ENCODE peak calls at places on chromosomes 16 and 17, in five cellular contexts. V is A549, Z is stomach, D is tibial nerve, R is H1. B is an unnamed sample.

GRCh38 chr17:15257316-15257925 is 7.7 kb downstream of the PMP22 start:
- DNase-seq in V (peak; percentile 74), Z (peak; percentile 76), D (peak; percentile 85), R (peak; percentile 85), B (peak; percentile 84)

GRCh38 chr16:46896314-46896968 is 12.3 kb downstream of the GPT2 start:
- DNase-seq in V (no peak), Z (no peak), D (no peak), R (no peak), B (no peak)

GRCh38 chr16:81077077-81077940 is at the start of gene C16orf46:
- DNase-seq in V (peak; percentile 97), Z (peak; percentile 99), D (peak; percentile 97), R (peak; percentile 100), B (peak; percentile 98)

GRCh38 chr17:2926019-2926650 is 129.9 kb downstream of the RAP1GAP2 start:
- DNase-seq in V (no peak), Z (no peak), D (no peak), R (no peak), B (peak; percentile 64)

GRCh38 chr17:76397184-76397583 is 12.8 kb downstream of the SPHK1 start:
- DNase-seq in V (no peak), Z (no peak), D (no peak), R (no peak), B (no peak)

GRCh38 chr17:75516619-75517276 is 420 bp downstream of the TSEN54 start:
- DNase-seq in V (peak; percentile 52), Z (no peak), D (no peak), R (peak; percentile 70), B (no peak)

GRCh38 chr17:66272699-66273390 is 29.6 kb upstream of the PRKCA start:
- DNase-seq in V (peak; percentile 77), Z (no peak), D (no peak), R (no peak), B (no peak)

GRCh38 chr17:30372755-30373154 is 6.0 kb upstream of the CPD start:
- DNase-seq in V (peak; percentile 65), Z (no peak), D (no peak), R (no peak), B (no peak)

GRCh38 chr17:67619555-67619954 is 98.2 kb upstream of the NOL11 start:
- DNase-seq in V (no peak), Z (no peak), D (no peak), R (no peak), B (no peak)

GRCh38 chr16:80948886-80949502 is 57.7 kb downstream of the CMC2 start:
- DNase-seq in V (no peak), Z (no peak), D (peak; percentile 30), R (peak; percentile 88), B (no peak)

GRCh38 chr16:47035436-47035835 is 62.0 kb upstream of the DNAJA2 start:
- DNase-seq in V (no peak), Z (no peak), D (no peak), R (no peak), B (no peak)

GRCh38 chr16:28186752-28187151 is 25.0 kb downstream of the XPO6 start:
- DNase-seq in V (no peak), Z (no peak), D (no peak), R (no peak), B (no peak)

GRCh38 chr17:36136439-36136838 is 32.8 kb downstream of the CCL4 start:
- DNase-seq in V (no peak), Z (no peak), D (no peak), R (no peak), B (no peak)

GRCh38 chr16:28157768-28158535 is 53.8 kb downstream of the XPO6 start:
- DNase-seq in V (no peak), Z (no peak), D (peak; percentile 49), R (no peak), B (no peak)

GRCh38 chr16:15775209-15775608 is 81.6 kb downstream of the MYH11 start:
- DNase-seq in V (peak; percentile 22), Z (no peak), D (no peak), R (no peak), B (no peak)

GRCh38 chr17:75523647-75524046 is 1.9 kb upstream of the LLGL2 start:
- DNase-seq in V (no peak), Z (no peak), D (no peak), R (no peak), B (no peak)

GRCh38 chr16:12206031-12206748 is 229.7 kb downstream of the SNX29 start:
- DNase-seq in V (no peak), Z (no peak), D (no peak), R (no peak), B (no peak)

GRCh38 chr16:85735225-85735722 is 15.6 kb downstream of the C16orf74 start:
- DNase-seq in V (no peak), Z (peak; percentile 40), D (no peak), R (no peak), B (no peak)

GRCh38 chr17:83103200-83103937 is 24.0 kb downstream of the METRNL start:
- DNase-seq in V (peak; percentile 65), Z (peak; percentile 83), D (peak; percentile 71), R (no peak), B (peak; percentile 87)

GRCh38 chr17:37447641-37448040 is 41.0 kb downstream of the TADA2A start:
- DNase-seq in V (peak; percentile 26), Z (no peak), D (no peak), R (no peak), B (no peak)

GRCh38 chr17:57213180-57213825 is 43.0 kb upstream of the MSI2 start:
- DNase-seq in V (no peak), Z (no peak), D (no peak), R (no peak), B (no peak)

GRCh38 chr17:59618894-59619312 is 792 bp upstream of the CLTC start:
- DNase-seq in V (peak; percentile 87), Z (no peak), D (peak; percentile 86), R (no peak), B (no peak)

GRCh38 chr16:66342294-66342900 is 24.1 kb upstream of the CDH5 start:
- DNase-seq in V (peak; percentile 68), Z (no peak), D (no peak), R (peak; percentile 86), B (no peak)

GRCh38 chr17:1179635-1180433 is at the start of gene ABR:
- DNase-seq in V (peak; percentile 54), Z (peak; percentile 51), D (no peak), R (peak; percentile 82), B (peak; percentile 93)

GRCh38 chr16:26598989-26599785 is 467.5 kb upstream of the C16orf82 start:
- DNase-seq in V (no peak), Z (no peak), D (no peak), R (no peak), B (no peak)

GRCh38 chr16:80623376-80623775 is 82.6 kb downstream of the DYNLRB2 start:
- DNase-seq in V (no peak), Z (no peak), D (no peak), R (no peak), B (no peak)

GRCh38 chr17:44988256-44988942 is 20.3 kb upstream of the C1QL1 start:
- DNase-seq in V (no peak), Z (no peak), D (no peak), R (peak; percentile 60), B (no peak)

GRCh38 chr17:74780443-74781238 is 4.5 kb upstream of the NAT9 start:
- DNase-seq in V (peak; percentile 88), Z (no peak), D (no peak), R (no peak), B (no peak)

GRCh38 chr17:18318122-18318521 is 3.0 kb downstream of the SMCR8 start:
- DNase-seq in V (no peak), Z (no peak), D (no peak), R (no peak), B (no peak)

GRCh38 chr16:70754371-70754770 is 46.6 kb downstream of the VAC14 start:
- DNase-seq in V (no peak), Z (no peak), D (no peak), R (no peak), B (peak; percentile 46)

GRCh38 chr16:61237804-61238485 is 798.3 kb downstream of the CDH8 start:
- DNase-seq in V (no peak), Z (no peak), D (no peak), R (no peak), B (no peak)

GRCh38 chr17:50420419-50421112 is 5.5 kb upstream of the ACSF2 start:
- DNase-seq in V (no peak), Z (no peak), D (no peak), R (no peak), B (no peak)

GRCh38 chr17:8831234-8831849 is 32.2 kb upstream of the MFSD6L start:
- DNase-seq in V (no peak), Z (no peak), D (no peak), R (peak; percentile 41), B (no peak)

DNA sequence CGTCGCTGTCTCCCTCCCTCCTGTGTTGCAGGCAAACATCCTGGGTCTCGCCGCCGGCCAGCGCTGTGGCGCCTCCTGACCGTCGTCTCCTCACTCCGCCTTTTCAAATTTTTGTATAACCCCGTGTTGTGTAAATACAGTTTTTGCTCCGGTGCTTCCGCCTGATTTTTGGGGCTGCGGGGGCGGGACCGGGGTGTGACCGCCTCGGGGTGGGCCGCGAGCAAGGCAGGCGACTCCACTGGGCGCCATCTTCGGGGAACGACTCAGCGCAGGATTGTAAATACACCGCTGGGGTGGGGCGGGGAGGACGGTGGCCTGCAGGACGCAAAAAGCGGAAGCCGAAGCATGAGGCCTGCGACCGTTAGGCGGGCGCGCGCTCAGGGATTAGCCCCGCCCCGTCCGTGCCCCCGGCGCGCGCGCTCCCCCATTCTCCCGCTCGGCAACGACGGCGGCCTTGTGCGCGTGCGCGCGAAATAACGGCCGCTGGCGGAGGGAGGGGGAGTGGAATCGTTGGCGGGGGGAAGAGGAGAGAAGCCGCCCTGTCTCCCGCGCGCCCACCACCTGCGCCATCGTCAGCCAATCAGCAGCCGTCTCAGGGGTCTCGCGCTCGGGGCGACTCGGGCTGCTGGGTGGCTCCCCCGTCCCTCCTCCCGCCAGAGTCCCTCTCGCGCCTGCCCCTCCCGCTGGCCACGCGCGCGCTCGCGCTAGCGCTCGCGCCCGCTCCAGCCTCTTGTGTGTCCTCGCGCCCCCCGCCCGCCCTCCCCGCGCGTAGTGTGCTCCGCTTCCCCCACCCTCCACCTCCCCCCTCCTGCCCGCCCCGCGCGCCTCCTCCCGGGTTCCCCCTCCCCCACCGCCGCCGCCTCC is 865 bp upstream of the MAZ start:
- DNase-seq in V (peak; percentile 84), Z (peak; percentile 98), D (peak; percentile 97), R (peak; percentile 96), B (peak; percentile 99)
- TF ChIP-seq EP300 in V (peak; percentile 49), Z (no peak), D (peak; percentile 77), R (peak; percentile 6), B (no peak)

GRCh38 chr16:1744338-1744840 is 27.0 kb downstream of the NME3 start:
- DNase-seq in V (no peak), Z (no peak), D (no peak), R (no peak), B (peak; percentile 60)
- H3K27ac ChIP-seq in V (no peak overlapping the region), Z (no peak overlapping the region), D (no peak overlapping the region), R (no peak overlapping the region), B (no peak overlapping the region)

GRCh38 chr16:83898463-83899271 is at the start of gene MLYCD:
- DNase-seq in V (peak; percentile 86), Z (peak; percentile 94), D (peak; percentile 62), R (peak; percentile 80), B (peak; percentile 94)
- TF ChIP-seq EP300 in V (no peak), Z (peak; percentile 26), D (no peak), R (no peak), B (no peak)

DNA sequence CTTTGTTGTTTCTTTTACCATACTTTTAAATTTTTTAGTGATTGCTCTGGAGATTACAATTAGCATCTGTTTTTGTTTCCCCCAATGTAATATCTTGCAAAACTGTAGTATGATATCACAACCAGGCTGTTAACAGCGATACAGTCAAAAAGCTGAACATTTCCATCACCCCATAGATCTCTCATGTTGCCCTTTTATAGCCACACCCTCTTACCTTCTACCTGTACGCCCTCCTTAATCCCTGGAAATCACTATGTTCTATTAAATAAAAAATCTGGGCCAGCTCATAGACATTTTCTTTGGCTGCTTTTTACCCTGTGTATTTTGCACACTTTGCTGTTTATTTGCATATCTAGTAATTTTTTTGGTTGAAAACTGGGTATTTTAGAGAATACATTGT is 67.2 kb upstream of the NACA2 start:
- DNase-seq in V (no peak), Z (no peak), D (no peak), R (no peak), B (no peak)
- H3K27ac ChIP-seq in V (no peak overlapping the region), Z (no peak overlapping the region), D (no peak overlapping the region), R (no peak overlapping the region), B (no peak overlapping the region)

B was measured in upper lobe of left lung.